ENCODE peak calls at places on chromosome 4, in five cellular contexts. One of them, this sample, is unnamed.

GRCh38 chr4:59002148-59002547 is 1892.0 kb upstream of the IGFBP7 start:
- DNase-seq in AG10803: no peak
- DNase-seq in epithelial cell of proximal tubule: no peak
- DNase-seq in CD8-positive, alpha-beta T cell: no peak
- DNase-seq in heart left ventricle: no peak
- DNase-seq in this sample: no peak

GRCh38 chr4:70688795-70689231 is 481 bp downstream of the UTP3 start:
- DNase-seq in CD8-positive, alpha-beta T cell: peak
- DNase-seq in AG10803: no peak
- DNase-seq in epithelial cell of proximal tubule: no peak
- DNase-seq in heart left ventricle: no peak
- DNase-seq in this sample: peak

GRCh38 chr4:185599844-185600243 is 64.5 kb upstream of the PDLIM3 start:
- DNase-seq in epithelial cell of proximal tubule: no peak
- DNase-seq in CD8-positive, alpha-beta T cell: no peak
- DNase-seq in AG10803: no peak
- DNase-seq in heart left ventricle: no peak
- DNase-seq in this sample: no peak

GRCh38 chr4:82988323-82988832 is 22.2 kb downstream of the LIN54 start:
- DNase-seq in AG10803: peak
- DNase-seq in epithelial cell of proximal tubule: no peak
- DNase-seq in CD8-positive, alpha-beta T cell: no peak
- DNase-seq in heart left ventricle: no peak
- DNase-seq in this sample: peak

GRCh38 chr4:53147179-53147578 is 218.7 kb downstream of the SCFD2 start:
- DNase-seq in heart left ventricle: no peak
- DNase-seq in CD8-positive, alpha-beta T cell: no peak
- DNase-seq in AG10803: no peak
- DNase-seq in epithelial cell of proximal tubule: no peak
- DNase-seq in this sample: no peak

GRCh38 chr4:122788935-122789334 is 37.7 kb upstream of the FGF2 start:
- DNase-seq in CD8-positive, alpha-beta T cell: no peak
- DNase-seq in epithelial cell of proximal tubule: no peak
- DNase-seq in AG10803: no peak
- DNase-seq in heart left ventricle: no peak
- DNase-seq in this sample: no peak

GRCh38 chr4:25915359-25915716 is 1.3 kb downstream of the SMIM20 start:
- DNase-seq in CD8-positive, alpha-beta T cell: no peak
- DNase-seq in heart left ventricle: no peak
- DNase-seq in epithelial cell of proximal tubule: no peak
- DNase-seq in AG10803: peak
- DNase-seq in this sample: peak

GRCh38 chr4:172919269-172919668 is 249.3 kb upstream of the GALNT7 start:
- DNase-seq in CD8-positive, alpha-beta T cell: no peak
- DNase-seq in heart left ventricle: no peak
- DNase-seq in epithelial cell of proximal tubule: no peak
- DNase-seq in AG10803: no peak
- DNase-seq in this sample: no peak

GRCh38 chr4:87734936-87735335 is 64.4 kb upstream of the IBSP start:
- DNase-seq in heart left ventricle: no peak
- DNase-seq in AG10803: no peak
- DNase-seq in CD8-positive, alpha-beta T cell: no peak
- DNase-seq in epithelial cell of proximal tubule: peak
- DNase-seq in this sample: no peak

GRCh38 chr4:8287606-8288280 is 18.2 kb downstream of the HTRA3 start:
- DNase-seq in CD8-positive, alpha-beta T cell: no peak
- DNase-seq in epithelial cell of proximal tubule: no peak
- DNase-seq in AG10803: no peak
- DNase-seq in heart left ventricle: peak
- DNase-seq in this sample: no peak

GRCh38 chr4:100519205-100519604 is 1.4 kb upstream of the EMCN start:
- DNase-seq in heart left ventricle: no peak
- DNase-seq in CD8-positive, alpha-beta T cell: no peak
- DNase-seq in epithelial cell of proximal tubule: no peak
- DNase-seq in AG10803: no peak
- DNase-seq in this sample: no peak

GRCh38 chr4:113603926-113604325 is 157.6 kb downstream of the CAMK2D start:
- DNase-seq in epithelial cell of proximal tubule: no peak
- DNase-seq in heart left ventricle: no peak
- DNase-seq in AG10803: peak
- DNase-seq in CD8-positive, alpha-beta T cell: no peak
- DNase-seq in this sample: no peak

GRCh38 chr4:93688978-93689377 is 139.6 kb upstream of the ATOH1 start:
- DNase-seq in epithelial cell of proximal tubule: no peak
- DNase-seq in AG10803: no peak
- DNase-seq in CD8-positive, alpha-beta T cell: no peak
- DNase-seq in heart left ventricle: no peak
- DNase-seq in this sample: no peak

GRCh38 chr4:176999943-177000543 is 207.3 kb upstream of the VEGFC start:
- DNase-seq in AG10803: no peak
- DNase-seq in epithelial cell of proximal tubule: no peak
- DNase-seq in CD8-positive, alpha-beta T cell: no peak
- DNase-seq in heart left ventricle: no peak
- DNase-seq in this sample: no peak

GRCh38 chr4:11130195-11130975 is 298.3 kb downstream of the HS3ST1 start:
- DNase-seq in heart left ventricle: no peak
- DNase-seq in CD8-positive, alpha-beta T cell: no peak
- DNase-seq in epithelial cell of proximal tubule: no peak
- DNase-seq in AG10803: no peak
- DNase-seq in this sample: peak

GRCh38 chr4:159144112-159144694 is 41.3 kb downstream of the RAPGEF2 start:
- DNase-seq in epithelial cell of proximal tubule: no peak
- DNase-seq in CD8-positive, alpha-beta T cell: no peak
- DNase-seq in AG10803: no peak
- DNase-seq in heart left ventricle: no peak
- DNase-seq in this sample: no peak

GRCh38 chr4:99736846-99737245 is 79.2 kb upstream of the C4orf54 start:
- DNase-seq in CD8-positive, alpha-beta T cell: no peak
- DNase-seq in epithelial cell of proximal tubule: no peak
- DNase-seq in heart left ventricle: no peak
- DNase-seq in AG10803: no peak
- DNase-seq in this sample: no peak

GRCh38 chr4:107736924-107737448 is 17.0 kb upstream of the PAPSS1 start:
- DNase-seq in epithelial cell of proximal tubule: no peak
- DNase-seq in AG10803: peak
- DNase-seq in CD8-positive, alpha-beta T cell: peak
- DNase-seq in heart left ventricle: no peak
- DNase-seq in this sample: peak

GRCh38 chr4:3387943-3388348 is 53.8 kb upstream of the HGFAC start:
- DNase-seq in CD8-positive, alpha-beta T cell: no peak
- DNase-seq in AG10803: peak
- DNase-seq in heart left ventricle: peak
- DNase-seq in epithelial cell of proximal tubule: no peak
- DNase-seq in this sample: peak
- H3K4me3 ChIP-seq in CD8-positive, alpha-beta T cell: no peak
- H3K4me3 ChIP-seq in AG10803: peak
- H3K4me3 ChIP-seq in heart left ventricle: peak
- H3K4me3 ChIP-seq in epithelial cell of proximal tubule: peak
- H3K4me3 ChIP-seq in this sample: peak

GRCh38 chr4:127598656-127599055 is 34.1 kb upstream of the INTU start:
- DNase-seq in AG10803: no peak
- DNase-seq in epithelial cell of proximal tubule: no peak
- DNase-seq in heart left ventricle: no peak
- DNase-seq in CD8-positive, alpha-beta T cell: no peak
- DNase-seq in this sample: no peak

GRCh38 chr4:127604949-127605709 is 27.6 kb upstream of the INTU start:
- DNase-seq in epithelial cell of proximal tubule: no peak
- DNase-seq in heart left ventricle: no peak
- DNase-seq in AG10803: peak
- DNase-seq in CD8-positive, alpha-beta T cell: no peak
- DNase-seq in this sample: peak

GRCh38 chr4:127606823-127607222 is 25.9 kb upstream of the INTU start:
- DNase-seq in heart left ventricle: no peak
- DNase-seq in epithelial cell of proximal tubule: no peak
- DNase-seq in AG10803: no peak
- DNase-seq in CD8-positive, alpha-beta T cell: no peak
- DNase-seq in this sample: no peak

DNA sequence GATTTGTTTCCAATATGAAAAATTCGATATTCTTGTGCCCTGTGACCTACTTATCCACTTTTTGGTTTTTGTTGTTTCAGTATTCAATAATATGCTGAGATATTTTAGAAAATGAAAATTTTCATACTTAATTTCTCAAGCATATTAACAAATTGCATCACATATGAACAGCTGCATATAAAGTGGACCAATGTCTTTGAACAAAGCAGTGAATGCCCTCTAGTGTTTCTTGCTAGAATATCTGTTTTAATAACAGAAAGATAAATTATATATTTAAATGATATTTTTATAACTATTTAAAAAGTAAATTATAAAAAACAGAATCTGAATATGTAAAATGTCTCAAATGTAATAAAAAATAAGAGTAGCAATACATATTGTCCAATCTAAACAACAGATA is 31.7 kb upstream of the INTU start:
- DNase-seq in heart left ventricle: no peak
- DNase-seq in epithelial cell of proximal tubule: no peak
- DNase-seq in AG10803: peak
- DNase-seq in CD8-positive, alpha-beta T cell: no peak
- DNase-seq in this sample: peak
- TF ChIP-seq CTCF in heart left ventricle: no peak
- TF ChIP-seq CTCF in epithelial cell of proximal tubule: peak
- TF ChIP-seq CTCF in AG10803: peak
- TF ChIP-seq CTCF in CD8-positive, alpha-beta T cell: no peak
- TF ChIP-seq CTCF in this sample: peak

GRCh38 chr4:121769341-121769740 is 4.4 kb upstream of the SMIM43 start:
- DNase-seq in heart left ventricle: no peak
- DNase-seq in epithelial cell of proximal tubule: no peak
- DNase-seq in AG10803: no peak
- DNase-seq in CD8-positive, alpha-beta T cell: no peak
- DNase-seq in this sample: no peak
- H3K4me3 ChIP-seq in heart left ventricle: no peak
- H3K4me3 ChIP-seq in epithelial cell of proximal tubule: no peak
- H3K4me3 ChIP-seq in AG10803: no peak
- H3K4me3 ChIP-seq in CD8-positive, alpha-beta T cell: no peak
- H3K4me3 ChIP-seq in this sample: no peak

DNA sequence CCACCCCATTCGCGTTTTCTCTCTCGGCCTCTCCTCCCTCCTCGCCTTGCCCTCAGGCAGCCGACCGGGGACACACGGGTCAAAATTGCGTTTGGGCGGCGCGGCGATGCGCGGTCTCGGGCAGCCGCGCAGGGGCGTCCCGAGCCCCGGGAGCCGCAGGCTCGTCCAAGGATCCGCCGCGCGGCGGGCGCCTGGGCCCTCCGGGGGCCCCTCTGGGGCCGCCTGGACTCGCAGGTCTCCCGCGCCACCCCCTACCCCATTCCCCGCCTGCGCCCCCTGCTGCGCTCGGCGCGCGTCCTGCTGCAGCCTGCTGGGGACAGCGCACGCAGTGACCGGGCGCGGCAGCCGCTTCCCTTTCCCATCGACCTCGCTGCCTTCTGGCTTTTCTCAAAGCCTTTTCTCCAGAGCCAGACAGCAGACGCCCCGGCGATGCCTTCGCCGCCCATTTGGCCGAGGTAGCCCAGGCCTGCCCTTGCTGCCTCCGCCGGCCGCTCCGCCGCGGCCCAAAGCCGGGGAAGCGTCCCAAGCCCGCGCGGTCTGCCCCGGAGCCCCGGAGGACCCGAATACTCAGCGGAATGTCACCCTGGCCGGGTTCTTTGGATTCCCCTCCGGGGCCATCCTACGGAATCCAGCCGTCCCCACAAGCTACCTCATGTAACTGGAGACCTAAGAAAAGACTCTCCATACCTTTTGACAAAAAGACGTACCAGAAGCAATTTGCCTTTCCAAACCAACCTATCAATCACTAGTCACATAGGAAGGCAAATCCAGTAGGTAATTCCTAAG is 16.5 kb downstream of the POU4F2 start:
- DNase-seq in heart left ventricle: no peak
- DNase-seq in AG10803: peak
- DNase-seq in epithelial cell of proximal tubule: no peak
- DNase-seq in CD8-positive, alpha-beta T cell: no peak
- DNase-seq in this sample: no peak
- TF ChIP-seq CTCF in heart left ventricle: peak
- TF ChIP-seq CTCF in AG10803: no peak
- TF ChIP-seq CTCF in epithelial cell of proximal tubule: no peak
- TF ChIP-seq CTCF in CD8-positive, alpha-beta T cell: no peak
- TF ChIP-seq CTCF in this sample: no peak

DNA sequence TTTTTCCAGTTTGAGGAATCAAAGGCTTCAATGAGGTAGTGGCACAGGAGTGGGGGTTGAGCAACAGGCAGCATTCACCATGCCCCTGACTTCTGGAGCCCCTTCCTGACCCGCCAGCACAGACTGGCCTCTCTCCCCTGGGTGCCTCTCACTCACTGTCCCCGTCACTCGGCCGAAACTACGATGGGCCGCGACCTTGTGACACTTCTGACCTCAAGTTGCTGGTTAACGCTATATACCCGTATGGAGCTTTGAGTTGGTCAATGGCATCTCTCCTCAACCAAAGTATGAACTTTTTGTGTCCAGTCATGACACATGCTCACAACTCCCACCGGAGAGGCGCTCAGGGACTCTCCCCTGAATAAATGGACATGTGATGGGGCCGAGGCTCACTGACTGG is 72.1 kb downstream of the IRF2 start:
- DNase-seq in CD8-positive, alpha-beta T cell: no peak
- DNase-seq in AG10803: no peak
- DNase-seq in heart left ventricle: no peak
- DNase-seq in epithelial cell of proximal tubule: no peak
- DNase-seq in this sample: no peak
- H3K4me3 ChIP-seq in CD8-positive, alpha-beta T cell: no peak
- H3K4me3 ChIP-seq in AG10803: no peak
- H3K4me3 ChIP-seq in heart left ventricle: no peak
- H3K4me3 ChIP-seq in epithelial cell of proximal tubule: no peak
- H3K4me3 ChIP-seq in this sample: no peak

GRCh38 chr4:98126141-98126540 is 17.1 kb downstream of the STPG2 start:
- DNase-seq in heart left ventricle: no peak
- DNase-seq in AG10803: no peak
- DNase-seq in epithelial cell of proximal tubule: no peak
- DNase-seq in CD8-positive, alpha-beta T cell: no peak
- DNase-seq in this sample: no peak

DNA sequence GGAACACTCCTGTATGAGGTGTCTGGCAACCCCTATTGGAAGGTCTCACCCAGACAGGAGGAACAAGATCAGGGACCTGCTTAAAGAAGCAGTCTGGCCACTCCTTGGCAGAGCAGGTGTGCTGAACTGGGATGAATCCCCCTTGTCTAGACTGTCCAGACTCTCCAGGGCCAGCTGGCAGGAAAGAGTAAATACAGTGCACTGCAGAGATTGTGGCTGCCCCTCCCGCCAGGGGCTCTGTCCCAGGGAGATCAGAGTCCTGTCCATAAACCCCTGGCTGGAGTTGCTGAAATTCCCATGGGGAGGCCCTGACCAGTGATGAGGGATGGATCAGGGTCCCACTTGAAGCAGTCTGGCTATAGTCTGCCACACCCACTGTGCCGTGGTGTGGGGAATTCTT is 17.7 kb downstream of the STPG2 start:
- DNase-seq in heart left ventricle: no peak
- DNase-seq in epithelial cell of proximal tubule: no peak
- DNase-seq in AG10803: no peak
- DNase-seq in CD8-positive, alpha-beta T cell: no peak
- DNase-seq in this sample: no peak
- TF ChIP-seq CTCF in heart left ventricle: no peak
- TF ChIP-seq CTCF in epithelial cell of proximal tubule: no peak
- TF ChIP-seq CTCF in AG10803: no peak
- TF ChIP-seq CTCF in CD8-positive, alpha-beta T cell: no peak
- TF ChIP-seq CTCF in this sample: no peak

GRCh38 chr4:24888475-24888874 is 24.4 kb downstream of the CCDC149 start:
- DNase-seq in epithelial cell of proximal tubule: no peak
- DNase-seq in CD8-positive, alpha-beta T cell: no peak
- DNase-seq in AG10803: no peak
- DNase-seq in heart left ventricle: no peak
- DNase-seq in this sample: no peak
- H3K4me3 ChIP-seq in epithelial cell of proximal tubule: no peak
- H3K4me3 ChIP-seq in CD8-positive, alpha-beta T cell: no peak
- H3K4me3 ChIP-seq in AG10803: no peak
- H3K4me3 ChIP-seq in heart left ventricle: no peak
- H3K4me3 ChIP-seq in this sample: no peak

GRCh38 chr4:90357117-90357710 is 230.0 kb downstream of the CCSER1 start:
- DNase-seq in CD8-positive, alpha-beta T cell: no peak
- DNase-seq in AG10803: peak
- DNase-seq in epithelial cell of proximal tubule: peak
- DNase-seq in heart left ventricle: no peak
- DNase-seq in this sample: peak
- TF ChIP-seq CTCF in CD8-positive, alpha-beta T cell: no peak
- TF ChIP-seq CTCF in AG10803: peak
- TF ChIP-seq CTCF in epithelial cell of proximal tubule: peak
- TF ChIP-seq CTCF in heart left ventricle: peak
- TF ChIP-seq CTCF in this sample: peak